ENCODE peak calls at places on chromosomes 6 and 20, in four cellular contexts. One of them, this sample, is unnamed. For H3K4me1, the result is how much of the 10 kb centered on the place peaks cover.

GRCh38 chr6:39430968-39431523 is 108.5 kb upstream of the KCNK16 start:
- DNase-seq in hepatocyte: peak
- DNase-seq in CD4-positive, CD25-positive, alpha-beta regulatory T cell: no peak
- DNase-seq in ovary: peak
- DNase-seq in this sample: no peak

GRCh38 chr6:153058909-153059308 is 56.4 kb upstream of the MTRF1L start:
- DNase-seq in hepatocyte: no peak
- DNase-seq in ovary: no peak
- DNase-seq in CD4-positive, CD25-positive, alpha-beta regulatory T cell: no peak
- DNase-seq in this sample: no peak

GRCh38 chr6:28981391-28981832 is 23.7 kb downstream of the ZNF311 start:
- DNase-seq in hepatocyte: peak
- DNase-seq in ovary: peak
- DNase-seq in CD4-positive, CD25-positive, alpha-beta regulatory T cell: peak
- DNase-seq in this sample: no peak

GRCh38 chr6:155248021-155249001 is 15.5 kb upstream of the CLDN20 start:
- DNase-seq in CD4-positive, CD25-positive, alpha-beta regulatory T cell: no peak
- DNase-seq in hepatocyte: peak
- DNase-seq in ovary: peak
- DNase-seq in this sample: no peak

GRCh38 chr6:36742146-36742545 is 44.5 kb downstream of the RAB44 start:
- DNase-seq in ovary: no peak
- DNase-seq in CD4-positive, CD25-positive, alpha-beta regulatory T cell: no peak
- DNase-seq in hepatocyte: no peak
- DNase-seq in this sample: no peak

GRCh38 chr6:159692303-159693127 is 526 bp downstream of the SOD2 start:
- DNase-seq in ovary: peak
- DNase-seq in CD4-positive, CD25-positive, alpha-beta regulatory T cell: peak
- DNase-seq in hepatocyte: peak
- DNase-seq in this sample: no peak

GRCh38 chr6:88449770-88450169 is 283.6 kb upstream of the CNR1 start:
- DNase-seq in CD4-positive, CD25-positive, alpha-beta regulatory T cell: no peak
- DNase-seq in hepatocyte: no peak
- DNase-seq in ovary: no peak
- DNase-seq in this sample: no peak

GRCh38 chr6:10014561-10014960 is 400.3 kb downstream of the TFAP2A start:
- DNase-seq in CD4-positive, CD25-positive, alpha-beta regulatory T cell: no peak
- DNase-seq in ovary: no peak
- DNase-seq in hepatocyte: peak
- DNase-seq in this sample: no peak

GRCh38 chr6:113980937-113981554 is 10.1 kb upstream of the HDAC2 start:
- DNase-seq in CD4-positive, CD25-positive, alpha-beta regulatory T cell: no peak
- DNase-seq in hepatocyte: peak
- DNase-seq in ovary: no peak
- DNase-seq in this sample: no peak

GRCh38 chr6:48959401-48960060 is 503.5 kb downstream of the MMUT start:
- DNase-seq in ovary: no peak
- DNase-seq in hepatocyte: no peak
- DNase-seq in CD4-positive, CD25-positive, alpha-beta regulatory T cell: no peak
- DNase-seq in this sample: no peak

GRCh38 chr20:20744170-20744725 is 31.8 kb upstream of the RALGAPA2 start:
- DNase-seq in ovary: no peak
- DNase-seq in CD4-positive, CD25-positive, alpha-beta regulatory T cell: no peak
- DNase-seq in hepatocyte: no peak
- DNase-seq in this sample: no peak

GRCh38 chr20:63964412-63964811 is 5.3 kb downstream of the ZNF512B start:
- DNase-seq in ovary: no peak
- DNase-seq in CD4-positive, CD25-positive, alpha-beta regulatory T cell: no peak
- DNase-seq in hepatocyte: no peak
- DNase-seq in this sample: no peak

GRCh38 chr6:126550323-126550722 is 210.4 kb downstream of the CENPW start:
- DNase-seq in hepatocyte: no peak
- DNase-seq in CD4-positive, CD25-positive, alpha-beta regulatory T cell: no peak
- DNase-seq in ovary: no peak
- DNase-seq in this sample: no peak

GRCh38 chr6:34349226-34349625 is 43.2 kb downstream of the NUDT3 start:
- DNase-seq in ovary: no peak
- DNase-seq in CD4-positive, CD25-positive, alpha-beta regulatory T cell: no peak
- DNase-seq in hepatocyte: no peak
- DNase-seq in this sample: no peak

GRCh38 chr6:14118091-14118439 is 493 bp downstream of the CD83 start:
- DNase-seq in ovary: no peak
- DNase-seq in CD4-positive, CD25-positive, alpha-beta regulatory T cell: peak
- DNase-seq in hepatocyte: no peak
- DNase-seq in this sample: no peak

GRCh38 chr20:43999848-44000247 is 85.2 kb downstream of the TOX2 start:
- DNase-seq in hepatocyte: no peak
- DNase-seq in ovary: no peak
- DNase-seq in CD4-positive, CD25-positive, alpha-beta regulatory T cell: no peak
- DNase-seq in this sample: no peak

GRCh38 chr20:47427746-47428145 is 71.2 kb upstream of the ZMYND8 start:
- DNase-seq in CD4-positive, CD25-positive, alpha-beta regulatory T cell: no peak
- DNase-seq in hepatocyte: no peak
- DNase-seq in ovary: no peak
- DNase-seq in this sample: no peak

GRCh38 chr20:34302312-34302722 is 838 bp downstream of the AHCY start:
- DNase-seq in CD4-positive, CD25-positive, alpha-beta regulatory T cell: no peak
- DNase-seq in hepatocyte: peak
- DNase-seq in ovary: no peak
- DNase-seq in this sample: no peak

GRCh38 chr6:70398783-70399730 is 14.3 kb upstream of the FAM135A start:
- DNase-seq in CD4-positive, CD25-positive, alpha-beta regulatory T cell: no peak
- DNase-seq in hepatocyte: peak
- DNase-seq in ovary: no peak
- DNase-seq in this sample: no peak

GRCh38 chr6:49915035-49915434 is 48.7 kb upstream of the CRISP1 start:
- DNase-seq in hepatocyte: peak
- DNase-seq in ovary: no peak
- DNase-seq in CD4-positive, CD25-positive, alpha-beta regulatory T cell: no peak
- DNase-seq in this sample: no peak

GRCh38 chr20:45362804-45363610 is at the start of gene SYS1:
- DNase-seq in CD4-positive, CD25-positive, alpha-beta regulatory T cell: peak
- DNase-seq in ovary: peak
- DNase-seq in hepatocyte: peak
- DNase-seq in this sample: peak
- H3K4me1 ChIP-seq in CD4-positive, CD25-positive, alpha-beta regulatory T cell: under half
- H3K4me1 ChIP-seq in ovary: under half
- H3K4me1 ChIP-seq in hepatocyte: under half
- H3K4me1 ChIP-seq in this sample: under half

DNA sequence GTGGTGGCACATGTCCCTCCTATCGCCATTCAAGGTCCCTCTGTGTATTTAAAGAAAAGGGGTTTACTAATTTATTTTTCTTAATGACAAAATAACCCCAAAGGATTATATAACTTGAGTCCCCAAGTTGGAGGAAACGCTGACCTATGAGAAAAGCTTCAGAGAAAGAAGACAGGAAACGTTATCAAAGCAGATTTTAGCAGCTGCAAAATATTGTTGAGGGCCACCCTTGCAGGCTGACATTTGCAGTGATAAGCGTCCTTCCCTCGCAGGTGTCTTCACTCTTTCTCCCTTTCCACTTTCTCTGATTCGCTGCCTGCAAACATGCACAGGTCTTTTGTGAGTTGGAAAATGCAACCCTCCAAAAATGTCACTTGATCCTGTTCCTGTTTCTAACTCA is 103.2 kb upstream of the RIPOR2 start:
- DNase-seq in hepatocyte: no peak
- DNase-seq in ovary: no peak
- DNase-seq in CD4-positive, CD25-positive, alpha-beta regulatory T cell: no peak
- DNase-seq in this sample: no peak
- H3K4me1 ChIP-seq in hepatocyte: under half
- H3K4me1 ChIP-seq in ovary: under half
- H3K4me1 ChIP-seq in CD4-positive, CD25-positive, alpha-beta regulatory T cell: half or more
- H3K4me1 ChIP-seq in this sample: under half

DNA sequence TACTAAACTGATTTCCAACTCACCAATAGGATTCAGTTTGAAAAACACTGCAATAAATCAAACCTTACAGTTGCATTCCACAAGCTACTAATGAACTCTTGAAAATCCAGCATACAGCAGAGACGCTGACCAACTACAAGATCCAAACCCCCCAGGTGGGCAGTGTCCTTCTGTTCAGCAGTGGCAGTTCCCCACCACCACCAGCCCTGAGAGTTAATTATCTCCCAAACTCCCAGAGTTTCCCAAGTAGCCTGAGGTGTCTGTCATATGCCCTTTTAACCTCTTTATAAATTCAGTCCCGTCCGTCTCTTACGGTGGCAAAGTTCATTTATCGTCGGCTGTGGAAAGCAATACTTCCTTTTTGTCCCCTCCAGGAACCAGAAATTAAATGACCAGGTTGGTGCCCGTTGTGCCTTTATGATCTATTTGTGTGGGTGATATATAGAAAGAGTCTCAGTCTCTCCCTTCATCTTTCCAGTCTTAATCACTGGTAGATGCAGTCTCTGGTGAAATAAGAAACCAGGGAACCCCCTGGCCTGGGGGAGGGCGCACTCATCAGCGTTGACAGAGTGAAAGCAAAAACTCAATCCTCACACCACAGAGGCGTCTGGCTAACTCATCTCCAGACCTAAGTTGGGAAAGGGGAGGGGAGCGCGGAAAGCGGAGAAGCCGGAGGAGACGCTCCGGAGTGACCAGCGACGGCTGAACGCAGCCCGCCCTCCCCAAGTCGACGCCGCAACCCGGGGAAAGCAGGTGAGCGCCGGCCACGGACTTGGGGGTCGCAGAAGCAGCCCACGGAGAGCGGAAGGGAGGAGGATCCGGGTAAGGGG is 717 bp downstream of the MRPL14 start:
- DNase-seq in hepatocyte: peak
- DNase-seq in ovary: no peak
- DNase-seq in CD4-positive, CD25-positive, alpha-beta regulatory T cell: peak
- DNase-seq in this sample: no peak
- H3K4me1 ChIP-seq in hepatocyte: under half
- H3K4me1 ChIP-seq in ovary: under half
- H3K4me1 ChIP-seq in CD4-positive, CD25-positive, alpha-beta regulatory T cell: half or more
- H3K4me1 ChIP-seq in this sample: under half

DNA sequence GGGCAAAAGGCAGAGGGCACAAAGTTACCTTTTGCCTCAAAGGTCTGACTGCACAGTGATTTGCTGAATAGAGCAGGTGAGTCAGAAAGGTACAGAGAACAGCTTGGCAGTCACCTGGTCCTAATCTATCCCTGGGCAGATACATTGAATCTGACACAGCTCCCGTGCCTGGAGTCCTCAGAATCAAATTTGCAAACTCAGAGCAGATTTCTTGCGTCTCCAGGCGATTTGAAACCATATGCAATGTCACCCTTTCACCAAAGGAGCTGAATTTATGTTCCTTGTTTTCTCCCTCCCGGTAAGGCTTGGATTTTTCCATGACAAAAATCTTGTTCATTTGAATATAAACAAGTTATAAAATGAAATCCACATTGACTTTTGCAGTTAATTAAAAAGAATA is 81.6 kb upstream of the SNAP25 start:
- DNase-seq in hepatocyte: no peak
- DNase-seq in ovary: no peak
- DNase-seq in CD4-positive, CD25-positive, alpha-beta regulatory T cell: no peak
- DNase-seq in this sample: no peak
- H3K4me1 ChIP-seq in hepatocyte: under half
- H3K4me1 ChIP-seq in ovary: under half
- H3K4me1 ChIP-seq in CD4-positive, CD25-positive, alpha-beta regulatory T cell: under half
- H3K4me1 ChIP-seq in this sample: under half

DNA sequence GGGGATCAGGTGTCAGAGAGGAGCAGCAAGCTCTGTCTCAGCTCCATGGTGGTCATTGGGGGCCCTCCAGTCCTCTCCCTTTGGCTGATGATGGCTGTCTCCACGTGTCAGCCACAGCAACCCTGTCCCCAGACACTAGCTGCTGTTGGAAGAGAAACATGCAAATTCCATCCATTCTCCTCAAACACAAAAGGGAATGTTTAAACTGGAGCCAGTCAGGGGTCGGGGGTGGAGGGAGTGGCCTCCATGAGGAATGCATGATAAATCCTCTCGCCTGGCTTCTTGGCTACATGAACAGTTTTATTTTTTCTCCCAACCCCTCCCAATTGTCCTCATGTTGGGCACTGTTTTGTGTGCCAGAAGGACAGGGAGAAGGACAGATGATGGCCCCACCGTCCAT is 86.4 kb downstream of the EDN3 start:
- DNase-seq in ovary: no peak
- DNase-seq in CD4-positive, CD25-positive, alpha-beta regulatory T cell: no peak
- DNase-seq in hepatocyte: no peak
- DNase-seq in this sample: no peak
- H3K4me1 ChIP-seq in ovary: under half
- H3K4me1 ChIP-seq in CD4-positive, CD25-positive, alpha-beta regulatory T cell: under half
- H3K4me1 ChIP-seq in hepatocyte: under half
- H3K4me1 ChIP-seq in this sample: under half

GRCh38 chr6:136775548-136775947 is 16.7 kb downstream of the MAP3K5 start:
- DNase-seq in CD4-positive, CD25-positive, alpha-beta regulatory T cell: no peak
- DNase-seq in ovary: no peak
- DNase-seq in hepatocyte: no peak
- DNase-seq in this sample: no peak
- H3K4me1 ChIP-seq in CD4-positive, CD25-positive, alpha-beta regulatory T cell: under half
- H3K4me1 ChIP-seq in ovary: under half
- H3K4me1 ChIP-seq in hepatocyte: under half
- H3K4me1 ChIP-seq in this sample: half or more

DNA sequence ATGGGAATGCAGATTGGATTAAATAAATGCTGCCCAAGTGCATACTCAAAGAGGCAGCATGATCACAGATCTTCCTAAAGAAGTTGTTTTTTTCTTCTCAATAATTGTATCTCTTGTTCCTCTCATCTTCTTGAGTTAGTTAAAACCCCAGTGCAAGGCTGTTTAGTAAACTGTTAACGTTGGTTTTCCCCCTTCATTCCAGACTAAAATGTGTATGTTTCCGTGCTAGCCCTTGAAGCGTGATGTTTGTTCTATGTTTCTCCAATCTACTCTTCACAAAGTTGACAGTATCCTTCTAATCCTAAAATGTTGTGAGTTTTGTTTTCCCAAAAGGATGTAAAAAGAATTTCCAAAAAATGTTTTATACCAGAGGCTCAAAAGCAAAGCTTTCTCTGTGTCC is 15.6 kb downstream of the CYP24A1 start:
- DNase-seq in ovary: no peak
- DNase-seq in CD4-positive, CD25-positive, alpha-beta regulatory T cell: no peak
- DNase-seq in hepatocyte: no peak
- DNase-seq in this sample: no peak
- H3K4me1 ChIP-seq in ovary: under half
- H3K4me1 ChIP-seq in CD4-positive, CD25-positive, alpha-beta regulatory T cell: under half
- H3K4me1 ChIP-seq in hepatocyte: under half
- H3K4me1 ChIP-seq in this sample: under half

GRCh38 chr6:7515363-7515762 is 26.1 kb upstream of the DSP start:
- DNase-seq in ovary: no peak
- DNase-seq in CD4-positive, CD25-positive, alpha-beta regulatory T cell: no peak
- DNase-seq in hepatocyte: no peak
- DNase-seq in this sample: no peak

GRCh38 chr6:7518853-7519252 is 22.6 kb upstream of the DSP start:
- DNase-seq in CD4-positive, CD25-positive, alpha-beta regulatory T cell: no peak
- DNase-seq in hepatocyte: no peak
- DNase-seq in ovary: no peak
- DNase-seq in this sample: no peak

GRCh38 chr6:7507600-7507999 is 33.9 kb upstream of the DSP start:
- DNase-seq in hepatocyte: peak
- DNase-seq in CD4-positive, CD25-positive, alpha-beta regulatory T cell: no peak
- DNase-seq in ovary: no peak
- DNase-seq in this sample: no peak

GRCh38 chr6:7512320-7512719 is 29.2 kb upstream of the DSP start:
- DNase-seq in ovary: no peak
- DNase-seq in hepatocyte: no peak
- DNase-seq in CD4-positive, CD25-positive, alpha-beta regulatory T cell: no peak
- DNase-seq in this sample: no peak

GRCh38 chr6:7513534-7513933 is 27.9 kb upstream of the DSP start:
- DNase-seq in CD4-positive, CD25-positive, alpha-beta regulatory T cell: no peak
- DNase-seq in hepatocyte: no peak
- DNase-seq in ovary: no peak
- DNase-seq in this sample: no peak
- H3K4me1 ChIP-seq in CD4-positive, CD25-positive, alpha-beta regulatory T cell: under half
- H3K4me1 ChIP-seq in hepatocyte: under half
- H3K4me1 ChIP-seq in ovary: under half
- H3K4me1 ChIP-seq in this sample: under half

GRCh38 chr20:7500362-7500761 is 439.9 kb downstream of the HAO1 start:
- DNase-seq in ovary: no peak
- DNase-seq in hepatocyte: no peak
- DNase-seq in CD4-positive, CD25-positive, alpha-beta regulatory T cell: no peak
- DNase-seq in this sample: no peak
- H3K4me1 ChIP-seq in ovary: under half
- H3K4me1 ChIP-seq in hepatocyte: under half
- H3K4me1 ChIP-seq in CD4-positive, CD25-positive, alpha-beta regulatory T cell: under half
- H3K4me1 ChIP-seq in this sample: under half